ENCODE peak calls at places on chromosomes 11 and 22, in six cellular contexts. A is astrocyte of the spinal cord, N is kidney epithelial cell, S is cardiac muscle cell, R is AG04450, C is heart left ventricle. Q is an unnamed sample.

GRCh38 chr11:4093519-4094347 is 866 bp upstream of the RRM1 start:
- DNase-seq in R (no peak), S (no peak), N (no peak), C (no peak), A (no peak), Q (no peak)

GRCh38 chr11:7858001-7858400 is 61.3 kb upstream of the OR5P2 start:
- DNase-seq in R (no peak), C (no peak), N (no peak), A (no peak), S (no peak), Q (no peak)

GRCh38 chr11:36840378-36840777 is 242.3 kb upstream of the RAG2 start:
- DNase-seq in R (no peak), C (no peak), A (no peak), S (no peak), N (no peak), Q (no peak)

GRCh38 chr11:18313985-18314763 is 7.8 kb downstream of the HPS5 start:
- DNase-seq in N (no peak), S (no peak), C (no peak), R (no peak), A (peak), Q (peak)

GRCh38 chr11:32311351-32312077 is 123.8 kb downstream of the WT1 start:
- DNase-seq in S (no peak), N (no peak), C (no peak), R (no peak), A (no peak), Q (no peak)

GRCh38 chr11:115784796-115785521 is 280.7 kb upstream of the CADM1 start:
- DNase-seq in C (peak), A (no peak), R (no peak), N (no peak), S (no peak), Q (no peak)

GRCh38 chr11:47847892-47848635 is at the start of gene NUP160:
- DNase-seq in C (peak), A (peak), R (no peak), S (peak), N (no peak), Q (peak)

GRCh38 chr11:10743354-10744035 is 7.6 kb upstream of the CTR9 start:
- DNase-seq in S (no peak), C (no peak), A (no peak), N (no peak), R (no peak), Q (no peak)

GRCh38 chr11:68941324-68942089 is 37.8 kb downstream of the IGHMBP2 start:
- DNase-seq in R (no peak), C (no peak), A (no peak), S (no peak), N (no peak), Q (no peak)

GRCh38 chr22:17588606-17589005 is 25.3 kb downstream of the SLC25A18 start:
- DNase-seq in R (no peak), N (no peak), S (no peak), A (no peak), C (no peak), Q (no peak)

GRCh38 chr11:22491826-22492225 is 133.8 kb downstream of the FANCF start:
- DNase-seq in R (no peak), S (no peak), C (no peak), N (no peak), A (peak), Q (no peak)

GRCh38 chr11:119727523-119728081 is 1.4 kb downstream of the NECTIN1 start:
- DNase-seq in N (no peak), C (peak), A (no peak), R (no peak), S (peak), Q (no peak)

GRCh38 chr11:119728226-119728626 is 774 bp downstream of the NECTIN1 start:
- DNase-seq in C (no peak), S (peak), N (no peak), A (no peak), R (no peak), Q (peak)

GRCh38 chr11:119726150-119726553 is 2.8 kb downstream of the NECTIN1 start:
- DNase-seq in A (no peak), N (no peak), C (no peak), R (no peak), S (no peak), Q (no peak)

GRCh38 chr11:119724956-119725355 is 4.0 kb downstream of the NECTIN1 start:
- DNase-seq in S (no peak), A (no peak), N (no peak), R (no peak), C (no peak), Q (no peak)

GRCh38 chr11:119726585-119727522 is 2.1 kb downstream of the NECTIN1 start:
- DNase-seq in S (no peak), C (no peak), A (no peak), R (no peak), N (no peak), Q (no peak)
- H3K4me3 ChIP-seq in S (peak), C (peak), A (peak), R (peak), N (peak), Q (peak)

DNA sequence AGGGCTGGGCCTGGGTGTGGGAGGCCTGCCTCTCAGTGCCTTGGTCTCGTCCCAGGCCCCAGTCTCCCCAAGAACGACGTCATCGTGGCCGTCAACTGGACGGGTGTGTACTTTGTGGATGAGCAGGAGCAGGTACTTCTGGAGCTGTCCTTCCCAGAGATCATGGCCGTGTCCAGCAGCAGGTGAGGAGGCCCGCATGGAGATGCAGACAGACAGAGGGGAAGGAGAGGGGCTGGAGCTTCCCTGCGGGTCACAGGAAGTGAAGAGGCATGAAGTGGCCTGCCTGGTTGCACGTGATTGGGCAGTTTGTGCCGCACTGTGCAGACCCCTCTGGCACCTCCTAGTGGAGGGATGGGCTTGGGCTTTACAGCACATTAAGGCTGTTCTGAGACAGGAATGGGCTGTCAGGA is 70.4 kb downstream of the MYO7A start:
- DNase-seq in R (no peak), A (no peak), C (peak), N (no peak), S (peak), Q (peak)
- TF ChIP-seq CTCF in R (peak), A (peak), C (no peak), N (peak), S (peak), Q (peak)

GRCh38 chr11:122979815-122980656 is 1.6 kb downstream of the BSX start:
- DNase-seq in C (no peak), A (no peak), S (no peak), N (no peak), R (no peak), Q (no peak)
- H3K4me3 ChIP-seq in C (no peak), A (no peak), S (no peak), N (no peak), R (no peak), Q (no peak)

GRCh38 chr11:27124514-27125264 is 84.1 kb downstream of the BBOX1 start:
- DNase-seq in S (no peak), R (no peak), C (no peak), A (peak), N (no peak), Q (peak)
- TF ChIP-seq CTCF in S (peak), R (peak), C (no peak), A (peak), N (no peak), Q (peak)

GRCh38 chr22:46240073-46240472 is 10.0 kb downstream of the CDPF1 start:
- DNase-seq in R (no peak), C (no peak), S (no peak), A (no peak), N (no peak), Q (no peak)
- H3K4me3 ChIP-seq in R (no peak), C (no peak), S (no peak), A (no peak), N (no peak), Q (no peak)

GRCh38 chr11:63020671-63021255 is 5.1 kb upstream of the SLC22A8 start:
- DNase-seq in C (no peak), N (no peak), A (no peak), S (no peak), R (no peak), Q (no peak)
- TF ChIP-seq CTCF in C (peak), N (peak), A (peak), S (peak), R (peak), Q (peak)

GRCh38 chr22:21938906-21939305 is 13.7 kb downstream of the PPM1F start:
- DNase-seq in R (no peak), C (no peak), S (no peak), A (no peak), N (no peak), Q (no peak)
- H3K4me3 ChIP-seq in R (no peak), C (peak), S (no peak), A (no peak), N (no peak), Q (peak)

Q was measured in fibroblast of pulmonary artery.